ENCODE peak calls at places on chromosomes 3 and 15, in four cellular contexts. O, R, D and X are unnamed samples.

GRCh38 chr15:96331942-96332853 is 1.7 kb downstream of the NR2F2 start:
- DNase-seq in O (no peak), R (no peak), D (peak), X (no peak)

GRCh38 chr3:187750513-187751123 is 5.3 kb upstream of the BCL6 start:
- DNase-seq in O (no peak), R (no peak), D (no peak), X (no peak)

GRCh38 chr15:26087881-26088280 is 224.8 kb upstream of the ATP10A start:
- DNase-seq in O (no peak), R (no peak), D (no peak), X (no peak)

GRCh38 chr15:71080705-71081104 is 34.6 kb upstream of the THSD4 start:
- DNase-seq in O (no peak), R (no peak), D (peak), X (no peak)

GRCh38 chr15:64894395-64895056 is 17.2 kb upstream of the ANKDD1A start:
- DNase-seq in O (no peak), R (no peak), D (no peak), X (no peak)

GRCh38 chr15:96234109-96234892 is 96.2 kb upstream of the NR2F2 start:
- DNase-seq in O (no peak), R (no peak), D (no peak), X (peak)

GRCh38 chr3:82525-82924 is 114.0 kb upstream of the CHL1 start:
- DNase-seq in O (no peak), R (no peak), D (no peak), X (no peak)

GRCh38 chr3:52136513-52136912 is 17.7 kb downstream of the POC1A start:
- DNase-seq in O (no peak), R (no peak), D (no peak), X (no peak)

GRCh38 chr3:101036213-101036618 is 43.0 kb upstream of the ABI3BP start:
- DNase-seq in O (no peak), R (no peak), D (no peak), X (peak)

GRCh38 chr15:75091814-75092213 is 68.4 kb downstream of the PPCDC start:
- DNase-seq in O (no peak), R (no peak), D (no peak), X (no peak)

GRCh38 chr3:1468145-1468544 is 375.3 kb downstream of the CNTN6 start:
- DNase-seq in O (no peak), R (no peak), D (no peak), X (no peak)

GRCh38 chr15:45630958-45631691 is 3.7 kb upstream of the SQOR start:
- DNase-seq in O (no peak), R (no peak), D (no peak), X (peak)

GRCh38 chr15:85785887-85786777 is 8.6 kb downstream of the KLHL25 start:
- DNase-seq in O (no peak), R (no peak), D (peak), X (peak)

GRCh38 chr15:84921121-84921520 is 36.7 kb downstream of the SLC28A1 start:
- DNase-seq in O (no peak), R (no peak), D (no peak), X (no peak)

GRCh38 chr3:127161236-127161635 is 31.7 kb upstream of the PRR23E start:
- DNase-seq in O (no peak), R (no peak), D (no peak), X (no peak)

GRCh38 chr15:96345560-96346389 is 15.3 kb downstream of the NR2F2 start:
- DNase-seq in O (no peak), R (peak), D (peak), X (no peak)

GRCh38 chr3:188948658-188949400 is 222.9 kb upstream of the TPRG1 start:
- DNase-seq in O (peak), R (no peak), D (peak), X (peak)

GRCh38 chr15:71506946-71507345 is 303.4 kb upstream of the NR2E3 start:
- DNase-seq in O (no peak), R (no peak), D (no peak), X (no peak)

GRCh38 chr15:68420186-68420684 is 11.7 kb downstream of the ITGA11 start:
- DNase-seq in O (peak), R (no peak), D (peak), X (no peak)

GRCh38 chr3:185308126-185308754 is 54.4 kb upstream of the EHHADH start:
- DNase-seq in O (no peak), R (no peak), D (no peak), X (peak)

GRCh38 chr3:177300039-177300833 is 103.0 kb upstream of the TBL1XR1 start:
- DNase-seq in O (no peak), R (no peak), D (no peak), X (no peak)

GRCh38 chr3:99250821-99251355 is 349.4 kb upstream of the DCBLD2 start:
- DNase-seq in O (no peak), R (no peak), D (no peak), X (no peak)

GRCh38 chr3:43522702-43523362 is 99.0 kb downstream of the ANO10 start:
- DNase-seq in O (no peak), R (no peak), D (no peak), X (no peak)

GRCh38 chr3:58241321-58242044 is 3.9 kb downstream of the ABHD6 start:
- DNase-seq in O (no peak), R (no peak), D (no peak), X (no peak)

GRCh38 chr3:156298938-156299337 is 178.6 kb downstream of the KCNAB1 start:
- DNase-seq in O (no peak), R (no peak), D (no peak), X (no peak)

GRCh38 chr15:66503780-66504562 is 684 bp downstream of the RPL4 start:
- DNase-seq in O (no peak), R (no peak), D (no peak), X (no peak)

DNA sequence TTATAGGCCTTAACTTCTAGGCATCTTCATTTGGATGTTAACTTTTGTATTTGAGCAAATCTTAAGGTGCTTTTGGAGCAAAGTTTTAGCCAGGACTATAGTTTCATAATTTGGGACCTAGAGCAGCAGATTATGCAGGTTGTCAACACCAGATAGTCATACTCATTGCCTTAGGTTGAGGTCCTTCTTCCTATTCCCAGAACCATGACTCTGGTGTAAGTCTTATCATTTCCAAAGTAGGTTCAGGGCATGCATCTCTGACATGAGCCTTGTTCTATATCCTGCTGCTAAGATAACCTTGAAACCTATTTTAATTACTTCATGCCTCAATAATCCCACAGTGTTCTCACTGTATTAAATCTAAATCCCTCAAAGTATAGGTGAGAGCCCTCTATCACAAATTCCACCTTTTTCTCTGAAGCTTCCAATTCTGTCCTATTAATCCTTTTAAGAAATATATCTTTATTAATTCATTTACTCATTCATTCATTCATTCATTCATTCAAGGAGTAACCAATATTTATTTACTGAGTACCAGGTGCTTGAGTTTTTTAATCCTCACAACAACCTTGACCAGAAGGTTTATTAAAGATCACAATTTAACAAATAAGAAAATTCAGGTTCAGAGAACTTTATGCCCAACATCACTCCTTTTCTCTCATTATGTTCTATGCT is 2.7 kb upstream of the FNDC3B start:
- DNase-seq in O (no peak), R (no peak), D (no peak), X (no peak)
- TF ChIP-seq POLR2A in O (no peak), R (no peak), D (no peak), X (no peak)

DNA sequence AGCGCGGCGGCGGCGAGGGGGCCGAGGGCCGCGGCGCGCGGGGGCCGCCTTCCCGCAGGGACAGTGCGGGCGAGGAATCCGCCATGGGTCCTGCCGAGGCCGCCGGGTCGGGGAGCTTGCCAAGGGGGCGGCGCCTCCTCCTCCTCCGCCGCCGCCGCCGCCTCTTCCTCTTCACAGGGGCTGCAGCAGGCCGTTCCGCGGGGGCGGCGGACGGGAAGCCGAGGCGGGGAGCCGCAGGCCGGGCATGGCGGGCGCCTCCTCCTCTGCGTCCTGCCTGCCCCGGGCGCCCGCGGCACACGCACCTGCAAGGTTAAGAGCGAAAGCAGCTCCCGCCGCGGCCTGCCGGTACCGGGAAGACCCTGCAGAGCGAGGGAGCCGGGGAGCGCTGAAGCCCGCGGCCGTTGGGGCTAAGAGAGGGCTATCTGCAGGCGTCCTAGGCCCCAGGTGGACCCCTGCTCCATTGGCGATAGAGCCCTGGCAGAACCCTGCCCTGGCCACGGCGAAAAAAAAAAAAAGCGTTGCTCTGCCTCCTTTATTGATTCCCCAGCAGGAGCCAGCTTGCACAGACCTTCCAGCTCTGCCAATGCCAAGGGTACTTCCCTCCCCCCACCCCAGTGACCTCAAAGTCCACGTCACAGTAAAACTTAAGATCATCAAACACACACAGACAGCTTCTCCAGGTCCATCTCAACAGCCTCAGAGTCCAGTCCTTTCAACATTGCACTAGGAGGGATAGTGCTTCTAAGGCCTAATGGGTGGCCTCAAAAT is at the start of gene LYSMD2:
- DNase-seq in O (peak), R (peak), D (peak), X (peak)
- TF ChIP-seq POLR2A in O (no peak), R (no peak), D (no peak), X (peak)

GRCh38 chr15:89631902-89632264 is 23.4 kb downstream of the KIF7 start:
- DNase-seq in O (peak), R (peak), D (no peak), X (no peak)
- TF ChIP-seq POLR2A in O (no peak), R (no peak), D (no peak), X (no peak)

GRCh38 chr3:183555541-183556081 is at the start of gene KLHL6:
- DNase-seq in O (no peak), R (no peak), D (no peak), X (no peak)
- TF ChIP-seq POLR2A in O (no peak), R (peak), D (no peak), X (no peak)

GRCh38 chr3:113147608-113148306 is 63.6 kb upstream of the BOC start:
- DNase-seq in O (no peak), R (no peak), D (peak), X (no peak)

GRCh38 chr3:113150253-113150652 is 61.1 kb upstream of the BOC start:
- DNase-seq in O (no peak), R (no peak), D (no peak), X (no peak)

GRCh38 chr3:113148814-113149213 is 62.5 kb upstream of the BOC start:
- DNase-seq in O (no peak), R (no peak), D (no peak), X (no peak)

GRCh38 chr3:113151475-113152031 is 59.8 kb upstream of the BOC start:
- DNase-seq in O (no peak), R (no peak), D (peak), X (no peak)

GRCh38 chr3:113148307-113148703 is 63.1 kb upstream of the BOC start:
- DNase-seq in O (no peak), R (peak), D (peak), X (no peak)
- TF ChIP-seq POLR2A in O (no peak), R (no peak), D (no peak), X (no peak)

GRCh38 chr15:90869601-90870353 is 1.4 kb downstream of the FURIN start:
- DNase-seq in O (no peak), R (no peak), D (no peak), X (peak)
- TF ChIP-seq POLR2A in O (no peak), R (no peak), D (no peak), X (no peak)

GRCh38 chr3:150626148-150626930 is 23.2 kb downstream of the SELENOT start:
- DNase-seq in O (no peak), R (no peak), D (no peak), X (no peak)
- TF ChIP-seq POLR2A in O (no peak), R (no peak), D (no peak), X (no peak)

GRCh38 chr3:42036483-42036823 is 54.7 kb upstream of the TRAK1 start:
- DNase-seq in O (no peak), R (no peak), D (no peak), X (peak)
- TF ChIP-seq POLR2A in O (no peak), R (no peak), D (no peak), X (no peak)